ENCODE peak calls at places on chromosome 21, in six cellular contexts. M, K, L, J, O and Z are unnamed samples.

GRCh38 chr21:17738171-17738953 is 80.8 kb downstream of the C21orf91 start:
- DNase-seq in M (no peak), L (no peak), K (no peak), O (no peak), J (no peak), Z (no peak)

GRCh38 chr21:39637197-39637970 is 24.6 kb downstream of the B3GALT5 start:
- DNase-seq in J (peak), O (no peak), L (no peak), M (no peak), K (no peak), Z (no peak)

GRCh38 chr21:44911066-44911383 is 9.7 kb downstream of the ITGB2 start:
- DNase-seq in O (no peak), J (no peak), M (no peak), K (no peak), L (no peak), Z (no peak)

GRCh38 chr21:38992737-38993136 is 187.0 kb downstream of the ETS2 start:
- DNase-seq in K (no peak), O (no peak), L (no peak), M (no peak), J (no peak), Z (no peak)

GRCh38 chr21:45598666-45599065 is 44.9 kb upstream of the PCBP3 start:
- DNase-seq in J (no peak), O (no peak), K (no peak), M (no peak), L (no peak), Z (no peak)

GRCh38 chr21:36209626-36210171 is 53.1 kb downstream of the DOP1B start:
- DNase-seq in K (peak), J (peak), L (no peak), O (no peak), M (no peak), Z (peak)

GRCh38 chr21:37712204-37712934 is 203.9 kb downstream of the KCNJ6 start:
- DNase-seq in K (peak), O (peak), L (peak), J (no peak), M (peak), Z (no peak)

GRCh38 chr21:32413697-32414578 is 1.4 kb downstream of the EVA1C start:
- DNase-seq in O (no peak), J (no peak), M (no peak), K (no peak), L (no peak), Z (no peak)

GRCh38 chr21:37527716-37528115 is 161.1 kb downstream of the DYRK1A start:
- DNase-seq in J (no peak), L (no peak), M (no peak), O (no peak), K (no peak), Z (no peak)

GRCh38 chr21:44006017-44006624 is 6.0 kb upstream of the TRAPPC10 start:
- DNase-seq in K (peak), O (no peak), J (no peak), L (no peak), M (no peak), Z (no peak)

GRCh38 chr21:44402323-44403105 is 49.1 kb downstream of the TRPM2 start:
- DNase-seq in O (no peak), K (no peak), L (no peak), M (no peak), J (no peak), Z (no peak)

GRCh38 chr21:38219049-38219628 is 37.7 kb upstream of the KCNJ15 start:
- DNase-seq in M (peak), K (peak), O (peak), L (peak), J (peak), Z (peak)

GRCh38 chr21:42668193-42668592 is 14.8 kb downstream of the PDE9A start:
- DNase-seq in M (no peak), O (no peak), L (no peak), K (no peak), J (no peak), Z (no peak)

GRCh38 chr21:45726438-45726837 is 82.9 kb downstream of the PCBP3 start:
- DNase-seq in L (no peak), M (no peak), O (no peak), J (no peak), K (no peak), Z (no peak)

GRCh38 chr21:46184625-46185555 is 631 bp upstream of the SPATC1L start:
- DNase-seq in L (peak), O (peak), K (peak), M (peak), J (peak), Z (peak)

GRCh38 chr21:32844653-32845443 is 73.3 kb upstream of the PAXBP1 start:
- DNase-seq in K (no peak), M (peak), O (no peak), L (no peak), J (no peak), Z (no peak)

GRCh38 chr21:37547615-37547975 is 181.0 kb downstream of the DYRK1A start:
- DNase-seq in O (no peak), M (no peak), J (no peak), K (no peak), L (no peak), Z (no peak)

GRCh38 chr21:39444406-39445145 is 1.0 kb downstream of the LCA5L start:
- DNase-seq in K (peak), M (no peak), O (no peak), L (no peak), J (no peak), Z (no peak)

GRCh38 chr21:41641821-41642368 is 125.0 kb downstream of the RIPK4 start:
- DNase-seq in K (peak), J (no peak), L (no peak), O (no peak), M (no peak), Z (no peak)

GRCh38 chr21:26550357-26550756 is 22.7 kb downstream of the CYYR1 start:
- DNase-seq in M (no peak), J (no peak), O (no peak), K (no peak), L (no peak), Z (no peak)

GRCh38 chr21:30216041-30216723 is at the start of gene CLDN8:
- DNase-seq in K (no peak), L (no peak), O (no peak), M (no peak), J (no peak), Z (no peak)

GRCh38 chr21:44875341-44875740 is 1.9 kb upstream of the PTTG1IP start:
- DNase-seq in K (no peak), L (no peak), J (peak), M (no peak), O (no peak), Z (no peak)

GRCh38 chr21:33901421-33902288 is 13.9 kb downstream of the ATP5PO start:
- DNase-seq in L (no peak), O (no peak), J (peak), K (no peak), M (no peak), Z (no peak)

GRCh38 chr21:42164818-42165217 is 54.1 kb upstream of the ABCG1 start:
- DNase-seq in M (no peak), O (no peak), L (no peak), J (no peak), K (no peak), Z (no peak)

GRCh38 chr21:39377444-39378050 is 28.7 kb upstream of the HMGN1 start:
- DNase-seq in O (no peak), L (no peak), K (no peak), J (no peak), M (no peak), Z (no peak)

GRCh38 chr21:45180289-45180599 is 105.9 kb downstream of the ADARB1 start:
- DNase-seq in J (no peak), L (no peak), M (no peak), K (no peak), O (no peak), Z (no peak)

GRCh38 chr21:42733874-42734273 is 80.5 kb downstream of the PDE9A start:
- DNase-seq in M (no peak), J (no peak), O (no peak), K (no peak), L (no peak), Z (no peak)

GRCh38 chr21:33655591-33656221 is 13.4 kb downstream of the ITSN1 start:
- DNase-seq in J (no peak), L (no peak), K (peak), M (no peak), O (no peak), Z (no peak)

GRCh38 chr21:42222386-42222785 is 3.4 kb downstream of the ABCG1 start:
- DNase-seq in L (no peak), J (no peak), O (no peak), K (no peak), M (no peak), Z (no peak)

GRCh38 chr21:46189213-46189958 is 5.1 kb upstream of the SPATC1L start:
- DNase-seq in K (no peak), M (no peak), O (no peak), L (no peak), J (no peak), Z (no peak)

GRCh38 chr21:36217711-36218110 is 61.1 kb downstream of the DOP1B start:
- DNase-seq in M (no peak), O (no peak), K (no peak), J (no peak), L (no peak), Z (no peak)

GRCh38 chr21:31731112-31731801 is 661 bp downstream of the SCAF4 start:
- DNase-seq in O (peak), M (no peak), L (peak), J (no peak), K (no peak), Z (peak)

GRCh38 chr21:36063375-36064084 is 3.2 kb upstream of the SETD4 start:
- DNase-seq in J (no peak), L (no peak), O (no peak), M (no peak), K (no peak), Z (no peak)

GRCh38 chr21:44737706-44738354 is 26.5 kb upstream of the TSPEAR start:
- DNase-seq in K (no peak), O (no peak), L (no peak), J (no peak), M (no peak), Z (no peak)

GRCh38 chr21:45361033-45361997 is 43.6 kb upstream of the COL18A1 start:
- DNase-seq in O (no peak), M (no peak), J (no peak), L (no peak), K (no peak), Z (no peak)

GRCh38 chr21:36859744-36860501 is 106.5 kb downstream of the HLCS start:
- DNase-seq in L (no peak), K (no peak), M (no peak), J (no peak), O (peak), Z (peak)

GRCh38 chr21:30900881-30901280 is 19.5 kb upstream of the KRTAP11-1 start:
- DNase-seq in K (no peak), M (no peak), L (no peak), J (no peak), O (no peak), Z (no peak)